ENCODE peak calls at places on chromosomes 11 and 22, in ten cellular contexts. One of them, this sample, is unnamed.

GRCh38 chr22:39010946-39011625 is 3.0 kb upstream of the APOBEC3C start:
- DNase-seq in kidney: no peak
- DNase-seq in A549: no peak
- DNase-seq in brain pericyte: no peak
- DNase-seq in SJSA1: no peak
- DNase-seq in AG20443: no peak
- DNase-seq in fibroblast of the aortic adventitia: no peak
- DNase-seq in GM12891: no peak
- DNase-seq in NT2/D1: no peak
- DNase-seq in bronchial epithelial cell: no peak
- DNase-seq in this sample: no peak

GRCh38 chr11:94315664-94316063 is 11.3 kb downstream of the IZUMO1R start:
- DNase-seq in kidney: no peak
- DNase-seq in A549: no peak
- DNase-seq in brain pericyte: no peak
- DNase-seq in SJSA1: no peak
- DNase-seq in AG20443: no peak
- DNase-seq in fibroblast of the aortic adventitia: peak; percentile 94
- DNase-seq in GM12891: no peak
- DNase-seq in NT2/D1: no peak
- DNase-seq in bronchial epithelial cell: peak; percentile 23
- DNase-seq in this sample: no peak

GRCh38 chr11:10519630-10520029 is 21.4 kb downstream of the RNF141 start:
- DNase-seq in kidney: no peak
- DNase-seq in A549: no peak
- DNase-seq in brain pericyte: no peak
- DNase-seq in SJSA1: no peak
- DNase-seq in AG20443: no peak
- DNase-seq in fibroblast of the aortic adventitia: no peak
- DNase-seq in GM12891: no peak
- DNase-seq in NT2/D1: no peak
- DNase-seq in bronchial epithelial cell: peak; percentile 75
- DNase-seq in this sample: no peak

GRCh38 chr11:19868871-19869270 is 156.2 kb downstream of the NAV2 start:
- DNase-seq in kidney: no peak
- DNase-seq in A549: no peak
- DNase-seq in brain pericyte: no peak
- DNase-seq in SJSA1: no peak
- DNase-seq in AG20443: peak; percentile 19
- DNase-seq in fibroblast of the aortic adventitia: no peak
- DNase-seq in GM12891: no peak
- DNase-seq in NT2/D1: no peak
- DNase-seq in bronchial epithelial cell: no peak
- DNase-seq in this sample: no peak

GRCh38 chr11:77071671-77072605 is 5.2 kb downstream of the CAPN5 start:
- DNase-seq in kidney: no peak
- DNase-seq in A549: no peak
- DNase-seq in brain pericyte: no peak
- DNase-seq in SJSA1: peak; percentile 1
- DNase-seq in AG20443: no peak
- DNase-seq in fibroblast of the aortic adventitia: no peak
- DNase-seq in GM12891: no peak
- DNase-seq in NT2/D1: no peak
- DNase-seq in bronchial epithelial cell: peak; percentile 4
- DNase-seq in this sample: no peak

GRCh38 chr22:28855355-28856094 is 27.8 kb upstream of the ZNRF3 start:
- DNase-seq in kidney: no peak
- DNase-seq in A549: peak; percentile 71
- DNase-seq in brain pericyte: peak; percentile 27
- DNase-seq in SJSA1: peak; percentile 61
- DNase-seq in AG20443: peak; percentile 79
- DNase-seq in fibroblast of the aortic adventitia: peak; percentile 87
- DNase-seq in GM12891: peak; percentile 44
- DNase-seq in NT2/D1: peak; percentile 66
- DNase-seq in bronchial epithelial cell: peak; percentile 64
- DNase-seq in this sample: peak; percentile 35

GRCh38 chr22:37187552-37187890 is 526 bp downstream of the C1QTNF6 start:
- DNase-seq in kidney: no peak
- DNase-seq in A549: peak; percentile 25
- DNase-seq in brain pericyte: no peak
- DNase-seq in SJSA1: peak; percentile 60
- DNase-seq in AG20443: peak; percentile 59
- DNase-seq in fibroblast of the aortic adventitia: no peak
- DNase-seq in GM12891: no peak
- DNase-seq in NT2/D1: no peak
- DNase-seq in bronchial epithelial cell: peak; percentile 52
- DNase-seq in this sample: no peak

GRCh38 chr11:78838417-78838816 is 263.8 kb upstream of the NARS2 start:
- DNase-seq in kidney: no peak
- DNase-seq in A549: no peak
- DNase-seq in brain pericyte: no peak
- DNase-seq in SJSA1: no peak
- DNase-seq in AG20443: no peak
- DNase-seq in fibroblast of the aortic adventitia: no peak
- DNase-seq in GM12891: no peak
- DNase-seq in NT2/D1: no peak
- DNase-seq in bronchial epithelial cell: peak; percentile 39
- DNase-seq in this sample: no peak

GRCh38 chr11:85826096-85826855 is 15.3 kb upstream of the SYTL2 start:
- DNase-seq in kidney: peak; percentile 79
- DNase-seq in A549: peak; percentile 58
- DNase-seq in brain pericyte: no peak
- DNase-seq in SJSA1: no peak
- DNase-seq in AG20443: peak; percentile 74
- DNase-seq in fibroblast of the aortic adventitia: peak; percentile 32
- DNase-seq in GM12891: peak; percentile 13
- DNase-seq in NT2/D1: no peak
- DNase-seq in bronchial epithelial cell: no peak
- DNase-seq in this sample: peak; percentile 15

GRCh38 chr11:44711113-44711512 is 15.6 kb upstream of the TSPAN18 start:
- DNase-seq in kidney: peak; percentile 32
- DNase-seq in A549: no peak
- DNase-seq in brain pericyte: no peak
- DNase-seq in SJSA1: no peak
- DNase-seq in AG20443: no peak
- DNase-seq in fibroblast of the aortic adventitia: no peak
- DNase-seq in GM12891: no peak
- DNase-seq in NT2/D1: no peak
- DNase-seq in bronchial epithelial cell: no peak
- DNase-seq in this sample: no peak

GRCh38 chr11:61281581-61282250 is 13.4 kb downstream of the VWCE start:
- DNase-seq in kidney: no peak
- DNase-seq in A549: peak; percentile 67
- DNase-seq in brain pericyte: no peak
- DNase-seq in SJSA1: no peak
- DNase-seq in AG20443: peak; percentile 72
- DNase-seq in fibroblast of the aortic adventitia: no peak
- DNase-seq in GM12891: peak; percentile 63
- DNase-seq in NT2/D1: peak; percentile 50
- DNase-seq in bronchial epithelial cell: peak; percentile 58
- DNase-seq in this sample: no peak

GRCh38 chr11:62546244-62546936 is at the start of gene AHNAK:
- DNase-seq in kidney: peak; percentile 96
- DNase-seq in A549: peak; percentile 77
- DNase-seq in brain pericyte: no peak
- DNase-seq in SJSA1: no peak
- DNase-seq in AG20443: peak; percentile 84
- DNase-seq in fibroblast of the aortic adventitia: peak; percentile 50
- DNase-seq in GM12891: no peak
- DNase-seq in NT2/D1: no peak
- DNase-seq in bronchial epithelial cell: peak; percentile 37
- DNase-seq in this sample: no peak

GRCh38 chr22:38221908-38222796 is 20.4 kb downstream of the MAFF start:
- DNase-seq in kidney: no peak
- DNase-seq in A549: no peak
- DNase-seq in brain pericyte: no peak
- DNase-seq in SJSA1: no peak
- DNase-seq in AG20443: no peak
- DNase-seq in fibroblast of the aortic adventitia: no peak
- DNase-seq in GM12891: no peak
- DNase-seq in NT2/D1: no peak
- DNase-seq in bronchial epithelial cell: no peak
- DNase-seq in this sample: no peak

GRCh38 chr11:132187391-132187790 is 817.0 kb downstream of the NTM start:
- DNase-seq in kidney: no peak
- DNase-seq in A549: no peak
- DNase-seq in brain pericyte: no peak
- DNase-seq in SJSA1: no peak
- DNase-seq in AG20443: no peak
- DNase-seq in fibroblast of the aortic adventitia: no peak
- DNase-seq in GM12891: no peak
- DNase-seq in NT2/D1: no peak
- DNase-seq in bronchial epithelial cell: no peak
- DNase-seq in this sample: no peak

GRCh38 chr11:47348859-47349258 is 3.6 kb downstream of the MYBPC3 start:
- DNase-seq in kidney: no peak
- DNase-seq in A549: peak; percentile 63
- DNase-seq in brain pericyte: no peak
- DNase-seq in SJSA1: no peak
- DNase-seq in AG20443: peak; percentile 46
- DNase-seq in fibroblast of the aortic adventitia: peak; percentile 18
- DNase-seq in GM12891: peak; percentile 53
- DNase-seq in NT2/D1: no peak
- DNase-seq in bronchial epithelial cell: no peak
- DNase-seq in this sample: peak; percentile 38

GRCh38 chr22:50693462-50693861 is 20.8 kb downstream of the SHANK3 start:
- DNase-seq in kidney: no peak
- DNase-seq in A549: no peak
- DNase-seq in brain pericyte: no peak
- DNase-seq in SJSA1: no peak
- DNase-seq in AG20443: no peak
- DNase-seq in fibroblast of the aortic adventitia: no peak
- DNase-seq in GM12891: no peak
- DNase-seq in NT2/D1: no peak
- DNase-seq in bronchial epithelial cell: no peak
- DNase-seq in this sample: no peak

GRCh38 chr22:27315833-27316232 is 485.7 kb downstream of the MN1 start:
- DNase-seq in kidney: no peak
- DNase-seq in A549: no peak
- DNase-seq in brain pericyte: no peak
- DNase-seq in SJSA1: no peak
- DNase-seq in AG20443: no peak
- DNase-seq in fibroblast of the aortic adventitia: no peak
- DNase-seq in GM12891: no peak
- DNase-seq in NT2/D1: no peak
- DNase-seq in bronchial epithelial cell: no peak
- DNase-seq in this sample: no peak

GRCh38 chr11:77418981-77419592 is 54.8 kb downstream of the PAK1 start:
- DNase-seq in kidney: no peak
- DNase-seq in A549: no peak
- DNase-seq in brain pericyte: no peak
- DNase-seq in SJSA1: no peak
- DNase-seq in AG20443: no peak
- DNase-seq in fibroblast of the aortic adventitia: no peak
- DNase-seq in GM12891: no peak
- DNase-seq in NT2/D1: no peak
- DNase-seq in bronchial epithelial cell: no peak
- DNase-seq in this sample: no peak

GRCh38 chr11:62400760-62401159 is 18.1 kb upstream of the SCGB1A1 start:
- DNase-seq in kidney: peak; percentile 91
- DNase-seq in A549: no peak
- DNase-seq in brain pericyte: no peak
- DNase-seq in SJSA1: no peak
- DNase-seq in AG20443: peak; percentile 97
- DNase-seq in fibroblast of the aortic adventitia: peak; percentile 94
- DNase-seq in GM12891: no peak
- DNase-seq in NT2/D1: no peak
- DNase-seq in bronchial epithelial cell: no peak
- DNase-seq in this sample: no peak

GRCh38 chr11:80146231-80146630 is 705.4 kb upstream of the TENM4 start:
- DNase-seq in kidney: no peak
- DNase-seq in A549: no peak
- DNase-seq in brain pericyte: no peak
- DNase-seq in SJSA1: no peak
- DNase-seq in AG20443: no peak
- DNase-seq in fibroblast of the aortic adventitia: no peak
- DNase-seq in GM12891: no peak
- DNase-seq in NT2/D1: no peak
- DNase-seq in bronchial epithelial cell: peak; percentile 51
- DNase-seq in this sample: no peak

GRCh38 chr22:28983788-28984441 is 77.7 kb downstream of the C22orf31 start:
- DNase-seq in kidney: no peak
- DNase-seq in A549: no peak
- DNase-seq in brain pericyte: no peak
- DNase-seq in SJSA1: no peak
- DNase-seq in AG20443: no peak
- DNase-seq in fibroblast of the aortic adventitia: peak; percentile 40
- DNase-seq in GM12891: no peak
- DNase-seq in NT2/D1: no peak
- DNase-seq in bronchial epithelial cell: peak; percentile 46
- DNase-seq in this sample: no peak

GRCh38 chr11:106706355-106706754 is 311.9 kb downstream of the GUCY1A2 start:
- DNase-seq in kidney: no peak
- DNase-seq in A549: peak; percentile 76
- DNase-seq in brain pericyte: no peak
- DNase-seq in SJSA1: peak; percentile 9
- DNase-seq in AG20443: peak; percentile 5
- DNase-seq in fibroblast of the aortic adventitia: no peak
- DNase-seq in GM12891: no peak
- DNase-seq in NT2/D1: no peak
- DNase-seq in bronchial epithelial cell: peak; percentile 98
- DNase-seq in this sample: no peak

GRCh38 chr11:10696797-10697620 is 3.5 kb upstream of the IRAG1 start:
- DNase-seq in kidney: no peak
- DNase-seq in A549: no peak
- DNase-seq in brain pericyte: peak; percentile 54
- DNase-seq in SJSA1: no peak
- DNase-seq in AG20443: no peak
- DNase-seq in fibroblast of the aortic adventitia: no peak
- DNase-seq in GM12891: no peak
- DNase-seq in NT2/D1: no peak
- DNase-seq in bronchial epithelial cell: no peak
- DNase-seq in this sample: no peak

GRCh38 chr11:83612891-83613766 is 327.0 kb upstream of the CCDC90B start:
- DNase-seq in kidney: no peak
- DNase-seq in A549: no peak
- DNase-seq in brain pericyte: no peak
- DNase-seq in SJSA1: no peak
- DNase-seq in AG20443: no peak
- DNase-seq in fibroblast of the aortic adventitia: no peak
- DNase-seq in GM12891: peak; percentile 6
- DNase-seq in NT2/D1: no peak
- DNase-seq in bronchial epithelial cell: no peak
- DNase-seq in this sample: peak; percentile 66

GRCh38 chr11:76605338-76606074 is 65.0 kb downstream of the LRRC32 start:
- DNase-seq in kidney: no peak
- DNase-seq in A549: no peak
- DNase-seq in brain pericyte: no peak
- DNase-seq in SJSA1: no peak
- DNase-seq in AG20443: no peak
- DNase-seq in fibroblast of the aortic adventitia: no peak
- DNase-seq in GM12891: no peak
- DNase-seq in NT2/D1: no peak
- DNase-seq in bronchial epithelial cell: no peak
- DNase-seq in this sample: no peak

GRCh38 chr11:61742391-61742790 is 10.0 kb upstream of the MYRF start:
- DNase-seq in kidney: peak; percentile 56
- DNase-seq in A549: no peak
- DNase-seq in brain pericyte: no peak
- DNase-seq in SJSA1: no peak
- DNase-seq in AG20443: no peak
- DNase-seq in fibroblast of the aortic adventitia: no peak
- DNase-seq in GM12891: no peak
- DNase-seq in NT2/D1: no peak
- DNase-seq in bronchial epithelial cell: peak; percentile 15
- DNase-seq in this sample: no peak

GRCh38 chr11:94781822-94782221 is 13.7 kb downstream of the AMOTL1 start:
- DNase-seq in kidney: no peak
- DNase-seq in A549: no peak
- DNase-seq in brain pericyte: no peak
- DNase-seq in SJSA1: no peak
- DNase-seq in AG20443: peak; percentile 42
- DNase-seq in fibroblast of the aortic adventitia: peak; percentile 49
- DNase-seq in GM12891: no peak
- DNase-seq in NT2/D1: no peak
- DNase-seq in bronchial epithelial cell: peak; percentile 69
- DNase-seq in this sample: no peak

GRCh38 chr22:48781391-48781790 is 1046.3 kb downstream of the BRD1 start:
- DNase-seq in kidney: no peak
- DNase-seq in A549: no peak
- DNase-seq in brain pericyte: no peak
- DNase-seq in SJSA1: no peak
- DNase-seq in AG20443: no peak
- DNase-seq in fibroblast of the aortic adventitia: no peak
- DNase-seq in GM12891: no peak
- DNase-seq in NT2/D1: no peak
- DNase-seq in bronchial epithelial cell: no peak
- DNase-seq in this sample: no peak

This sample was measured in NCI-H1436.